ENCODE peak calls at places on chromosomes 2 and 18, in six cellular contexts. A, M, I, N, K and J are unnamed samples.

GRCh38 chr18:7464245-7464966 is 102.7 kb upstream of the PTPRM start:
- DNase-seq in A (no peak), M (peak; percentile 54), I (no peak), N (no peak), K (no peak), J (no peak)

GRCh38 chr2:202032841-202033316 is 776 bp upstream of the FZD7 start:
- DNase-seq in A (no peak), M (peak; percentile 55), I (peak; percentile 74), N (peak; percentile 51), K (peak; percentile 74), J (peak; percentile 45)

GRCh38 chr2:68730828-68731227 is 3.8 kb upstream of the ARHGAP25 start:
- DNase-seq in A (no peak), M (no peak), I (no peak), N (peak; percentile 89), K (no peak), J (peak; percentile 84)

GRCh38 chr2:96501471-96501874 is 3.7 kb downstream of the NEURL3 start:
- DNase-seq in A (no peak), M (no peak), I (no peak), N (no peak), K (no peak), J (no peak)

GRCh38 chr2:10326707-10327594 is 24.2 kb downstream of the HPCAL1 start:
- DNase-seq in A (no peak), M (peak; percentile 55), I (peak; percentile 46), N (no peak), K (no peak), J (no peak)

GRCh38 chr2:4898706-4899105 is 793.5 kb upstream of the SOX11 start:
- DNase-seq in A (no peak), M (no peak), I (no peak), N (no peak), K (no peak), J (peak; percentile 73)

GRCh38 chr2:147051248-147051647 is 793.6 kb upstream of the ACVR2A start:
- DNase-seq in A (no peak), M (no peak), I (no peak), N (no peak), K (no peak), J (no peak)

GRCh38 chr2:172098650-172099471 is 3.8 kb downstream of the DLX2 start:
- DNase-seq in A (no peak), M (no peak), I (peak; percentile 58), N (peak; percentile 71), K (peak; percentile 67), J (peak; percentile 73)

GRCh38 chr2:239601201-239601851 is 200.5 kb upstream of the HDAC4 start:
- DNase-seq in A (no peak), M (peak; percentile 12), I (no peak), N (no peak), K (no peak), J (no peak)

GRCh38 chr2:152448621-152449020 is 113.6 kb downstream of the FMNL2 start:
- DNase-seq in A (no peak), M (no peak), I (no peak), N (no peak), K (no peak), J (no peak)

GRCh38 chr2:100984892-100985307 is 17.2 kb upstream of the RPL31 start:
- DNase-seq in A (peak; percentile 61), M (peak; percentile 77), I (peak; percentile 78), N (peak; percentile 69), K (peak; percentile 83), J (peak; percentile 34)

GRCh38 chr2:1749489-1749748 is 5.1 kb upstream of the PXDN start:
- DNase-seq in A (no peak), M (no peak), I (no peak), N (no peak), K (no peak), J (no peak)

GRCh38 chr2:142533083-142533482 is 344.4 kb upstream of the KYNU start:
- DNase-seq in A (no peak), M (no peak), I (no peak), N (no peak), K (no peak), J (no peak)

GRCh38 chr18:49273201-49273880 is 187.1 kb downstream of the DYM start:
- DNase-seq in A (no peak), M (no peak), I (no peak), N (peak; percentile 39), K (no peak), J (no peak)

GRCh38 chr2:117232305-117232704 is 582.2 kb upstream of the DDX18 start:
- DNase-seq in A (no peak), M (no peak), I (no peak), N (no peak), K (peak; percentile 28), J (no peak)

GRCh38 chr2:126543081-126543480 is 112.9 kb upstream of the GYPC start:
- DNase-seq in A (no peak), M (no peak), I (no peak), N (no peak), K (no peak), J (peak; percentile 6)

GRCh38 chr2:20578266-20578894 is 72.5 kb downstream of the HS1BP3 start:
- DNase-seq in A (no peak), M (no peak), I (peak; percentile 12), N (no peak), K (no peak), J (no peak)

GRCh38 chr18:60163622-60164021 is 209.0 kb downstream of the MC4R start:
- DNase-seq in A (no peak), M (no peak), I (no peak), N (no peak), K (no peak), J (no peak)

GRCh38 chr2:238106339-238106697 is 6.2 kb downstream of the ESPNL start:
- DNase-seq in A (no peak), M (peak; percentile 11), I (no peak), N (no peak), K (no peak), J (no peak)

GRCh38 chr2:238108423-238109201 is 8.5 kb downstream of the ESPNL start:
- DNase-seq in A (no peak), M (peak; percentile 16), I (peak; percentile 20), N (no peak), K (peak; percentile 52), J (no peak)

GRCh38 chr2:238105506-238106338 is 5.6 kb downstream of the ESPNL start:
- DNase-seq in A (no peak), M (peak; percentile 4), I (peak; percentile 8), N (no peak), K (no peak), J (no peak)

GRCh38 chr2:238107525-238108422 is 7.6 kb downstream of the ESPNL start:
- DNase-seq in A (no peak), M (peak; percentile 9), I (peak; percentile 9), N (no peak), K (no peak), J (no peak)

DNA sequence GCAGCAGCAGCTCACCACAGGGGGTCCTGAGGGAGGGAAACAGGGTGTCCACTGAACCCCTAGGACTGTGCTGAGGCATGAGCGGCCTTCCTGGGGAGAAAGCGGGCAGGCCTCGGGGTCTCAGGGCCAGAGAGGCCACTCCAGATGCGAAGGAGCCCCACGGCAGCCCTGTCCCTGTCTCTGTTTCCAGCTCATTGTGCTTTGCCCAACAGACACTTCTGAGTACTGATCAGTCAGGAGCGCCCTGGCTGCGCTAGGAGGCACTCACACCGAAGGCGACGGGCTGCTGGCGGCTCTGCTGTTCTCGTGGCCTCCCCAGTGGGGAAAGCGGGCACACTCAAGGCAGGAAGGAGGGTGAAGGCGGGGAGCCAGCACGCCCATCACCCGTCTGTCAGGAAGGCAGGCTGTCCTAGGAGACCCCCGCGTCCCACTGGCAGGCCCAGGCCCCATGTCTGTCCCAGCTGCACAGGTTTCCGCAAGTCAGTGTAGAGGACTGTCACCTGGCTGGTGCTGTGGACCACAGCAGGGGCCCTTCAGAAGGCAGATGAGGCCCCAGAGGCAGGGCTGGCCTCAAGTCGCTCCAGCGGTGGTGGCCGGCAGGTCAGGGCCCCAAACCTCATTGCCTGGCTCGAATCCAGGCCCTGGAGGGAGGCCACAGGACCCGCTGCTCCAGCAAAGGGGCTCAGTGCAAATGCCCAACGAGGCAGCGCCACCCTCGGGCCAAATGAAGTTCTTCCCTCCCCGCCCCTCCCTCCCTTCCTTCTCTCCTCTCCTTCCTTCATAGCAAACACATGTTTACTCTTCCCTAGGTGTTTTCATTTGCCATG is 6.8 kb downstream of the ESPNL start:
- DNase-seq in A (no peak), M (peak; percentile 12), I (peak; percentile 10), N (no peak), K (peak; percentile 48), J (no peak)
- TF ChIP-seq CTCF in A (peak; percentile 46), M (no peak), I (no peak), N (peak; percentile 16), K (peak; percentile 17), J (peak; percentile 38)

DNA sequence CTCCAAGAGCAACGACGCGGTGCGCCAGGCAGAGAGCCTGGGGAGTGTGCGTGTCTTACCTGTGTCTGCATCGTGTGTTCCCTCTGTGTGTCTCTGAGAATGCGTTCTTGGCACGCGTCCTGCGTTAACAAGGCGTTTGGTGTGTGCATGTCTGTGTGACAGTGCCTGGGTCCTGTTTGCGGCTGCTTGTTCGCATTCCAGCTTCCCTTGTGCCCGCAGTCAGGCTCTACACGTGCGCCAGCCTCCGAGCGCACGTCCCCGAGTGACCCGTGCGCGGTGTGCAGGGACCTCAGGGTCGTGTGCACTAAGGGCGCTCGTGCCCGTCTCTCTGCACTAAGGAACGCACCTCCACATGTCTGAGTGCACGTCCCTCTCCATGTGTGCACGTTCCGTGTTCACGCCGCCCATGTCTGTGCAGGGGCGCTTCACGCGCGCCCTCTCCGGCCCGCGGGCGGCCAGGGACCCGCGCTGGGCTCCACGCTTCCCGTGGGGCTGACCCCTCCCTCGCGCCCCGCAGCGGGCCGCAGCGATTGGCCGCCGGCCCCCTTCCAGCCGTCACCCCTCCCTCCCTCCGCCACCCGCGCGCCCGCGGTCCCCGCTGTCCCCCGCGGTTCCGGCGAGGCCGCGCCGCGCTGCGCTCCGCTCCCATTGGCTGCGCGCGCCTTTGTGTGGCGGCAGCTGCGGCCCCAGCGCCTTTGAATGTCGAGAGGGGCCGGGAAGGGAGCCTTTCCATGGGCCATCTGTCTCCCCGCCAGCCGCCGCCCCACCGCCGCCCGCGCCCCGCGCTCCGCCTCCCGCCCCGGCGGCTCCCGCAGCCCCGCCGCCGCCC is 229.4 kb downstream of the HAUS1 start:
- DNase-seq in A (no peak), M (peak; percentile 49), I (peak; percentile 40), N (no peak), K (peak; percentile 74), J (peak; percentile 25)
- H3K27ac ChIP-seq in A (no peak overlapping the region), M (peak overlapping the region; percentile 40), I (peak overlapping the region; percentile 44), N (no peak overlapping the region), K (no peak overlapping the region), J (no peak overlapping the region)

GRCh38 chr2:80501874-80502624 is 197.5 kb upstream of the LRRTM1 start:
- DNase-seq in A (no peak), M (no peak), I (no peak), N (no peak), K (no peak), J (no peak)

GRCh38 chr2:80496770-80497169 is 192.2 kb upstream of the LRRTM1 start:
- DNase-seq in A (no peak), M (no peak), I (no peak), N (peak; percentile 80), K (no peak), J (peak; percentile 81)

DNA sequence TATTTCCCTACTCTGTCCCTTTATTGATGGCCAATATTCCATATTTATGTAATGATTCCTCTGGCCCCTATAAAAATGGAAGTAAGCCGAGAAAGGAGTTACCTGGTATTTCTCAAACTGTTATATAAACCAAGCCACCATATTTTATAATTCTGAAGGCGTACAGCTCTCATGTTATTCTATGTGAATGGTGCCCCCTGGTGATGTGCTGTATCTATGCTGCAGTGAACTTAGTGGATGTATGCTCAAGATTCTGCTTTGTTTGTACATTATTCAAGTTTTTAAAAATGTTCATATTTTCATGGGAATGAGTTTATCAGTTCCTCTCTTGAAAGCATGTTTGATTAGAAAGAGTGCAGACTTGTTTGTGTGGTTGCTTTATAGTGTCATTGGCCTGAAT is 194.5 kb upstream of the LRRTM1 start:
- DNase-seq in A (no peak), M (peak; percentile 32), I (no peak), N (peak; percentile 65), K (peak; percentile 75), J (peak; percentile 36)
- TF ChIP-seq CTCF in A (peak; percentile 21), M (peak; percentile 69), I (peak; percentile 40), N (peak; percentile 78), K (peak; percentile 70), J (peak; percentile 85)

GRCh38 chr2:85709385-85709784 is 15.2 kb downstream of the GNLY start:
- DNase-seq in A (no peak), M (no peak), I (no peak), N (no peak), K (no peak), J (no peak)
- H3K27ac ChIP-seq in A (no peak overlapping the region), M (peak overlapping the region; percentile 93), I (peak overlapping the region; percentile 66), N (no peak overlapping the region), K (no peak overlapping the region), J (no peak overlapping the region)